ENCODE peak calls at places on chromosomes 6 and 20, in seven cellular contexts. C is neural progenitor cell, U is sigmoid colon, Q is mammary epithelial cell, O is fibroblast of lung, P is small intestine, B is GM23248. R is an unnamed sample. For H3K4me1, the result is how much of the 10 kb centered on the place peaks cover.

GRCh38 chr20:41362748-41363140 is 3.9 kb downstream of the EMILIN3 start:
- DNase-seq in C (no peak), U (no peak), Q (no peak), O (no peak), P (no peak), B (no peak), R (no peak)

GRCh38 chr6:26087284-26088115 is at the start of gene HFE:
- DNase-seq in C (peak), U (peak), Q (peak), O (peak), P (peak), B (peak), R (no peak)

GRCh38 chr6:31780507-31781243 is 3.5 kb upstream of the VWA7 start:
- DNase-seq in C (no peak), U (no peak), Q (no peak), O (no peak), P (no peak), B (no peak), R (no peak)

GRCh38 chr6:48782230-48782629 is 671.2 kb upstream of the PTCHD4 start:
- DNase-seq in C (peak), U (no peak), Q (peak), O (no peak), P (no peak), B (no peak), R (no peak)

GRCh38 chr20:50445367-50446151 is 64.6 kb upstream of the PTPN1 start:
- DNase-seq in C (no peak), U (no peak), Q (no peak), O (no peak), P (no peak), B (no peak), R (no peak)

GRCh38 chr20:45983279-45983743 is 11.3 kb upstream of the ZNF335 start:
- DNase-seq in C (no peak), U (peak), Q (no peak), O (no peak), P (no peak), B (peak), R (peak)

GRCh38 chr20:12056836-12057235 is 139.1 kb downstream of the BTBD3 start:
- DNase-seq in C (peak), U (no peak), Q (no peak), O (peak), P (no peak), B (no peak), R (no peak)

GRCh38 chr6:166691199-166691598 is 64.1 kb upstream of the RPS6KA2 start:
- DNase-seq in C (no peak), U (no peak), Q (peak), O (peak), P (no peak), B (peak), R (no peak)

GRCh38 chr20:32574296-32575226 is 10.6 kb downstream of the NOL4L start:
- DNase-seq in C (no peak), U (no peak), Q (peak), O (peak), P (no peak), B (peak), R (peak)

GRCh38 chr6:146359123-146359522 is 184.5 kb upstream of the RAB32 start:
- DNase-seq in C (no peak), U (no peak), Q (no peak), O (no peak), P (no peak), B (peak), R (no peak)

GRCh38 chr6:41713161-41713649 is 22.2 kb downstream of the TFEB start:
- DNase-seq in C (no peak), U (peak), Q (peak), O (peak), P (no peak), B (peak), R (no peak)

GRCh38 chr6:44268095-44268628 is 2.1 kb upstream of the TMEM151B start:
- DNase-seq in C (peak), U (no peak), Q (peak), O (peak), P (peak), B (peak), R (peak)

GRCh38 chr6:151647871-151648639 is 154.2 kb downstream of the CCDC170 start:
- DNase-seq in C (peak), U (no peak), Q (peak), O (no peak), P (no peak), B (peak), R (no peak)

GRCh38 chr20:57898332-57898731 is 188.5 kb upstream of the PMEPA1 start:
- DNase-seq in C (no peak), U (peak), Q (no peak), O (no peak), P (no peak), B (no peak), R (no peak)

GRCh38 chr6:6604566-6604965 is 16.0 kb downstream of the LY86 start:
- DNase-seq in C (no peak), U (no peak), Q (no peak), O (no peak), P (no peak), B (no peak), R (no peak)

GRCh38 chr6:122007366-122007765 is 392.1 kb upstream of the HSF2 start:
- DNase-seq in C (peak), U (no peak), Q (no peak), O (peak), P (no peak), B (peak), R (no peak)

GRCh38 chr6:26249959-26250805 is 114.8 kb upstream of the BTN3A2 start:
- DNase-seq in C (peak), U (peak), Q (peak), O (peak), P (peak), B (peak), R (peak)

GRCh38 chr20:63220696-63221399 is 4.9 kb upstream of the YTHDF1 start:
- DNase-seq in C (no peak), U (no peak), Q (no peak), O (no peak), P (no peak), B (no peak), R (no peak)

GRCh38 chr6:26198626-26199056 is 111.4 kb downstream of the HFE start:
- DNase-seq in C (no peak), U (no peak), Q (no peak), O (no peak), P (no peak), B (peak), R (no peak)

GRCh38 chr6:57435475-57436163 is 118.2 kb downstream of the PRIM2 start:
- DNase-seq in C (no peak), U (no peak), Q (no peak), O (no peak), P (peak), B (no peak), R (no peak)

GRCh38 chr6:36432151-36432633 is 10.5 kb downstream of the PXT1 start:
- DNase-seq in C (no peak), U (no peak), Q (no peak), O (peak), P (no peak), B (peak), R (no peak)

GRCh38 chr20:63974402-63975200 is 4.8 kb downstream of the SAMD10 start:
- DNase-seq in C (no peak), U (peak), Q (no peak), O (no peak), P (no peak), B (no peak), R (no peak)

GRCh38 chr6:18161437-18161836 is 6.2 kb downstream of the KDM1B start:
- DNase-seq in C (no peak), U (no peak), Q (no peak), O (no peak), P (no peak), B (peak), R (no peak)

GRCh38 chr20:61926796-61927192 is 138.9 kb downstream of the TAF4 start:
- DNase-seq in C (no peak), U (no peak), Q (no peak), O (no peak), P (no peak), B (no peak), R (no peak)

GRCh38 chr20:11891827-11892521 is 25.7 kb upstream of the BTBD3 start:
- DNase-seq in C (peak), U (peak), Q (peak), O (peak), P (peak), B (peak), R (no peak)

GRCh38 chr6:34063641-34064040 is 82.2 kb downstream of the GRM4 start:
- DNase-seq in C (no peak), U (no peak), Q (no peak), O (no peak), P (no peak), B (no peak), R (no peak)

GRCh38 chr6:51335543-51335942 is 516.9 kb downstream of the TFAP2B start:
- DNase-seq in C (no peak), U (no peak), Q (no peak), O (no peak), P (no peak), B (no peak), R (no peak)

DNA sequence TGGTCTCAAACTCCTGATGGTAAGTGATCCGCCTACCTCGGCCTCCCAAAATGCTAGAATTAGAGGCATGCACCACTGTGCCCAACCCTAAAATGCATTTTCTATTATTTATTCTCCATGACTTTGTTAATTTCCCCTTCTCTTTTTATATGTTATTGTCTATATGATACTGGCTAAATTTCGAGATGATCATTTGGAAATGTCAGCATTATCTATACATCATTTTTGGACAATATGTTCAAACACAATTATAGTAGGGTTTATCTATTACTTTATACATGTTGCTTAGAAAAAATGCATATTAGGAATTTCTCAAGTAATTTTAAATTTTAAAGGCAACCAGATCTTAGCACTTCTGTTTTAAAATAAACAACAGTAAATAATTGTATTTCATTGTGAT is 34.4 kb upstream of the HIVEP1 start:
- DNase-seq in C (no peak), U (no peak), Q (no peak), O (no peak), P (no peak), B (no peak), R (no peak)
- H3K27ac ChIP-seq in C (no peak), U (no peak), Q (no peak), O (no peak), P (no peak), B (no peak), R (no peak)

GRCh38 chr6:144583614-144583954 is 298.4 kb downstream of the UTRN start:
- DNase-seq in C (no peak), U (no peak), Q (no peak), O (no peak), P (no peak), B (no peak), R (no peak)
- H3K4me3 ChIP-seq in C (peak), U (no peak), Q (no peak), O (peak), P (no peak), B (peak), R (peak)

DNA sequence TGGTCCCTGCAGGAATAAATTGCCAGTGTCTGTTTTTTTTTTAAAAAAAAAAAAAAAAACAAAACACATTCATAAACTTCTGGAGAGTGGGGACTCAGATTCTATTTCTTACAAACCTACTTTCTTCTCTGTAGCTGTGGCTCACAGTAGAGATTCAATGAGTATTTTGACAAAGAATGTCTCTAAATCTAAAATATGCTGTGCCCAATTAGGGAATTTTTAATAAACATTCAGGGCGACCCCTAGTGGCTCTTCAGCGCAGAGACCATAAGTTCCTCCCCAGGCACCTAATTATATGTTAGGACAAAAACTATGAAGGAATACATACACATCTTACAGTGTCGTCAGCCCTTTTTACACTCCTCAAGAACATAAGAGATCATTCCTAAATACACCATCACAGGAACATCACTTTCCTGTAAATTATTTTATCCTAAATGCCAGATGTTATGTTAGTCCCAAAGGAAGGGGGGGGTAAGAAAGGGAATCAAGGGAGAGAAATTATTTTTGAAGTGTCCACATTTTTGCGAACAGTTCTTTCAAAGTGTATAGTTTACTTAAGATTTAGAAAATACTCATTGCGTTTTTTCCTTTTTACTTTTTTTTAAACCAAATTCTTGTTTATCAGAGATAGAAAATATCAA is 21.8 kb upstream of the NAA20 start:
- DNase-seq in C (peak), U (no peak), Q (no peak), O (peak), P (peak), B (peak), R (peak)
- H3K4me1 ChIP-seq in C (under half), U (under half), Q (half or more), O (under half), P (under half), B (half or more), R (under half)

DNA sequence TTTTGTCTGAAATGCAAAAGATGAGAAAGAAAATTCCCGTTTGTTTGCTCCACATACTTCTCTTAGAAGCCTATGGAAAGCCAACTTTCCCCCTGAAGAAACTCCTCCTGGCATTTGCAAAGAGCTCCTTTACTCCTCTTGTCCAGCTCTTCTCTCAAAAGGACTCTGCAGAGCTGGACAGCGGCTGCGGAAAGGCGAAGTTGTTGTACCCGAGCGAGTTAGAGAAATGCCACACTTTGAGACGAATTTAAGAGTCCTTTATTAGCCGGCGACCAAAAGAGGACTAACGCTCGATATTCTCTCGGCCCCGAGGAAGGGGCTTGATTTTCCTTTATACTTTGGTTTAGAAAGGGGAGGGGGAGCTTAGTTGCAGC is 157.8 kb downstream of the TRIM27 start:
- DNase-seq in C (peak), U (no peak), Q (no peak), O (no peak), P (no peak), B (no peak), R (no peak)
- H3K27ac ChIP-seq in C (no peak), U (no peak), Q (no peak), O (no peak), P (no peak), B (no peak), R (no peak)

R was measured in CD4-positive, CD25-positive, alpha-beta regulatory T cell.